ENCODE peak calls at places on chromosome 15, in seven cellular contexts. G is cardiac muscle cell, N is mucosa of descending colon, H is A549, B is prostate gland, R is OCI-LY7, A is fibroblast of pulmonary artery. I is an unnamed sample.

GRCh38 chr15:70447927-70448698 is 315.2 kb downstream of the UACA start:
- DNase-seq in H (no peak), B (no peak), N (peak), R (no peak), G (peak), A (no peak), I (no peak)

GRCh38 chr15:40847225-40847961 is 3.5 kb downstream of the SPINT1 start:
- DNase-seq in H (peak), N (peak), A (peak), R (peak), B (peak), G (peak), I (peak)

GRCh38 chr15:35674873-35675781 is 129.2 kb upstream of the DPH6 start:
- DNase-seq in G (peak), B (no peak), A (peak), N (no peak), R (no peak), H (no peak), I (no peak)

GRCh38 chr15:57785039-57785438 is 78.5 kb downstream of the POLR2M start:
- DNase-seq in N (no peak), B (no peak), R (no peak), A (no peak), G (no peak), H (no peak), I (no peak)

GRCh38 chr15:25863067-25863967 is at the start of gene ATP10A:
- DNase-seq in R (no peak), G (peak), A (peak), B (no peak), H (peak), N (peak), I (no peak)

GRCh38 chr15:50358805-50359204 is 3.8 kb upstream of the GABPB1 start:
- DNase-seq in H (peak), G (peak), R (peak), B (no peak), N (no peak), A (peak), I (peak)

GRCh38 chr15:35693286-35693685 is 147.3 kb upstream of the DPH6 start:
- DNase-seq in H (no peak), G (peak), R (no peak), A (peak), N (no peak), B (no peak), I (no peak)

GRCh38 chr15:70421197-70421482 is 323.4 kb upstream of the TLE3 start:
- DNase-seq in G (no peak), A (no peak), B (peak), R (no peak), H (no peak), N (no peak), I (no peak)

GRCh38 chr15:62068071-62068786 is 1.5 kb downstream of the C2CD4A start:
- DNase-seq in R (no peak), A (peak), G (peak), H (peak), B (peak), N (peak), I (peak)

GRCh38 chr15:34721802-34722795 is 32.7 kb downstream of the GJD2 start:
- DNase-seq in A (peak), G (peak), R (no peak), H (peak), B (no peak), N (no peak), I (no peak)

GRCh38 chr15:20645956-20646355 is 104.4 kb upstream of the GOLGA6L6 start:
- DNase-seq in R (no peak), H (peak), B (no peak), G (peak), N (no peak), A (no peak), I (no peak)

GRCh38 chr15:51759557-51760070 is 8.2 kb downstream of the TMOD2 start:
- DNase-seq in H (no peak), A (peak), B (no peak), N (no peak), R (no peak), G (peak), I (no peak)

GRCh38 chr15:95561463-95561862 is 769.0 kb upstream of the NR2F2 start:
- DNase-seq in A (peak), R (no peak), H (no peak), G (peak), B (no peak), N (no peak), I (no peak)

GRCh38 chr15:39908186-39908585 is 11.9 kb downstream of the GPR176 start:
- DNase-seq in R (no peak), B (no peak), H (no peak), G (peak), N (no peak), A (peak), I (no peak)

GRCh38 chr15:40034186-40034946 is 4.6 kb downstream of the SRP14 start:
- DNase-seq in N (no peak), A (no peak), G (no peak), R (no peak), H (no peak), B (no peak), I (no peak)

GRCh38 chr15:38398134-38398533 is 55.8 kb upstream of the FAM98B start:
- DNase-seq in N (no peak), H (peak), A (peak), B (peak), G (peak), R (no peak), I (no peak)

GRCh38 chr15:98703291-98703690 is 55.0 kb downstream of the IGF1R start:
- DNase-seq in B (no peak), N (no peak), R (no peak), A (no peak), G (no peak), H (no peak), I (no peak)

GRCh38 chr15:98580577-98580976 is 67.8 kb upstream of the IGF1R start:
- DNase-seq in A (no peak), G (peak), R (no peak), H (no peak), B (no peak), N (no peak), I (no peak)

GRCh38 chr15:77329202-77329601 is 90.7 kb downstream of the PEAK1 start:
- DNase-seq in N (no peak), B (no peak), A (no peak), R (no peak), G (no peak), H (no peak), I (no peak)

GRCh38 chr15:39608185-39608584 is 27.3 kb downstream of the THBS1 start:
- DNase-seq in H (no peak), R (no peak), N (no peak), B (no peak), G (no peak), A (no peak), I (no peak)

GRCh38 chr15:70625438-70625837 is 137.9 kb downstream of the UACA start:
- DNase-seq in R (no peak), H (no peak), A (no peak), B (no peak), N (no peak), G (no peak), I (peak)

GRCh38 chr15:33188159-33188558 is 6.4 kb downstream of the FMN1 start:
- DNase-seq in N (no peak), H (no peak), G (no peak), A (no peak), B (no peak), R (peak), I (no peak)

GRCh38 chr15:84961707-84962106 is 19.9 kb upstream of the PDE8A start:
- DNase-seq in R (no peak), A (no peak), H (no peak), G (no peak), B (no peak), N (no peak), I (no peak)

GRCh38 chr15:66803182-66803729 is 101.2 kb downstream of the SMAD6 start:
- DNase-seq in B (peak), G (peak), N (peak), A (peak), H (peak), R (no peak), I (no peak)

GRCh38 chr15:86139828-86140227 is 60.2 kb downstream of the AGBL1 start:
- DNase-seq in B (no peak), A (no peak), R (peak), N (no peak), G (no peak), H (peak), I (peak)
- TF ChIP-seq CTCF in B (no peak), A (peak), R (peak), N (no peak), G (no peak), H (no peak), I (no peak)

DNA sequence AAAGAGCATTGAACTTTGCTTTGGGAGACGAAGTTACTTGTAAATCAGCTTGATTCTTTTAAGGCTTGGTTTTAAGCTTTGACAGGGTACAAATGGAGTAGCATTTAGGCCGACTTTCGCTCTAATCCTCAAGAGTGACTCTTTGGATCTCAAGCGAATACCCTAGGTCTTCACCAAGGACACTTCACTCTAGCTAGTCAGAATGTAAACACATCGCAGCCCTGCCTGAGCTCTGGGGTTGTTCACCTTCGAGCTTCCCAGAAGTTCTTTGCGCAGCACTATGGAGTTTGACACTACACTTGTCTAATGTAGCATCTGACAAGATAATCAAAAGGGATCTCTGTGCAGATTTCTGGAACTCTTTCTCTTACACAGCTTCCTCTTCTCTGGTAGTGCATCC is 22.3 kb downstream of the NRG4 start:
- DNase-seq in H (no peak), G (no peak), R (no peak), N (no peak), B (no peak), A (no peak), I (no peak)
- TF ChIP-seq CTCF in H (no peak), G (no peak), R (no peak), N (no peak), B (no peak), A (no peak), I (no peak)

GRCh38 chr15:73873456-73873855 is at the start of gene TBC1D21:
- DNase-seq in N (no peak), H (no peak), R (no peak), B (no peak), A (no peak), G (no peak), I (no peak)
- TF ChIP-seq CTCF in N (no peak), H (no peak), R (no peak), B (no peak), A (no peak), G (no peak), I (peak)

GRCh38 chr15:83658406-83658805 is 4.5 kb downstream of the ADAMTSL3 start:
- DNase-seq in R (no peak), A (no peak), G (peak), N (no peak), H (no peak), B (no peak), I (no peak)

GRCh38 chr15:83659011-83659811 is 5.3 kb downstream of the ADAMTSL3 start:
- DNase-seq in R (no peak), N (no peak), A (no peak), B (no peak), G (peak), H (no peak), I (no peak)

GRCh38 chr15:83656943-83657528 is 3.1 kb downstream of the ADAMTSL3 start:
- DNase-seq in A (no peak), R (no peak), N (no peak), B (no peak), G (no peak), H (no peak), I (no peak)

GRCh38 chr15:83656192-83656591 is 2.3 kb downstream of the ADAMTSL3 start:
- DNase-seq in N (no peak), A (no peak), H (no peak), R (no peak), G (no peak), B (no peak), I (no peak)

GRCh38 chr15:83657549-83657948 is 3.6 kb downstream of the ADAMTSL3 start:
- DNase-seq in G (no peak), N (no peak), A (no peak), H (peak), R (no peak), B (no peak), I (no peak)
- TF ChIP-seq CTCF in G (peak), N (no peak), A (peak), H (peak), R (peak), B (no peak), I (peak)

GRCh38 chr15:74038707-74039655 is 43.4 kb downstream of the GOLGA6A start:
- DNase-seq in A (peak), G (peak), N (no peak), R (no peak), H (no peak), B (no peak), I (no peak)

GRCh38 chr15:74034206-74034755 is 39.8 kb downstream of the PML start:
- DNase-seq in H (no peak), B (no peak), A (no peak), N (no peak), G (no peak), R (no peak), I (no peak)

GRCh38 chr15:74037171-74038117 is 42.9 kb downstream of the PML start:
- DNase-seq in R (no peak), N (no peak), H (no peak), G (no peak), B (no peak), A (no peak), I (no peak)

GRCh38 chr15:74035121-74035829 is 40.8 kb downstream of the PML start:
- DNase-seq in H (no peak), G (no peak), R (no peak), B (no peak), N (no peak), A (no peak), I (no peak)

DNA sequence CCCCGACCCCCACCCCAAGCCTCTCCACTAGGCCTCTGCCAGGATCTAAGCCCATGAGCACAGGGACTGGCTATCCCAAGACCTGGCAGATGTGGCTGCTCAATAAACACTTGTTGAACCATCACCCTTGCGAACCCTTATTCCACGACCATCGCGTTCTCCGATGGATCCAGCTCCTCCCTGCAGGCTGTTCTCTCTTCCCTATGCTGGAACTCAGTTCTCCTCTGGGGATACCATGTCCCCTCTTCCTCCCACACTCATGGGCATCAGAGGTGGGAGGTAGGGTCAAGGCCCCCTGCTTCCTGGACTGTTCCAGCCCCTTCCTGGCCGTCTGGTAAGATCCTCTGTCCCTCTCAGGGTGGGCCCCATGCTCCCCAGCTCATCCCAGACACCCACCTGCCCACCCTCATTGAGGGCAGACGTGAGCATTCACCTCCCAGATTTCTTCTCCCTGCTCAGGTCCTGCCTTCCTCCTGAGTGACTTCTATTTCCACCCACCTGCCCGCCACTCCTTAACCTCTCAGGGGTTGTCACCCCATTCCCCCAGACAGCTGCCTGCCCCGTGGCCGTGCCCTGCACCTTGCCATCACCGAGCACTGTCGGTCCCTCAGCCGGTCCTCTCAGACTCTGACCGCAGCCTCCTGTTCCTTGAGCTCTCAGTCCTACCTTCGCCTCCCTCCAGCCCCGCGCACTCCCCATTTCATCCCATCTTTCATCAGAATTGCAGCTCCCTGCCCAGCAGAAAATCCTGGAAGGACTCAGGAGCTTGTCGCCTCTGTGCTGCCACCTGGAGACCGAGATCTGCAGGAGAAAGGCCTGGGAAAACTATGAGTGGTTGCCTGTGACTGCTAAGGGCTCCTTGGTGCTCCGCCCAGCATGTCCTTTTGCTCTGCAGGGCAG is 42.0 kb downstream of the PML start:
- DNase-seq in R (peak), A (peak), N (no peak), H (peak), B (peak), G (peak), I (no peak)
- TF ChIP-seq CTCF in R (peak), A (peak), N (peak), H (peak), B (peak), G (peak), I (peak)

GRCh38 chr15:101723161-101723873 is 956 bp downstream of the TARS3 start:
- DNase-seq in A (peak), H (no peak), R (peak), G (peak), B (no peak), N (no peak), I (peak)

GRCh38 chr15:101724675-101725005 is 367 bp upstream of the TARS3 start:
- DNase-seq in B (no peak), G (no peak), N (no peak), R (no peak), A (no peak), H (no peak), I (no peak)

GRCh38 chr15:101727186-101727585 is 2.9 kb upstream of the TARS3 start:
- DNase-seq in N (no peak), H (no peak), G (no peak), R (no peak), A (no peak), B (no peak), I (no peak)

GRCh38 chr15:101725073-101725472 is 800 bp upstream of the TARS3 start:
- DNase-seq in R (no peak), H (no peak), B (no peak), G (no peak), A (no peak), N (no peak), I (no peak)

GRCh38 chr15:101723874-101724674 is at the start of gene TARS3:
- DNase-seq in N (peak), A (peak), R (peak), B (peak), H (peak), G (peak), I (peak)
- TF ChIP-seq CTCF in N (no peak), A (no peak), R (peak), B (no peak), H (no peak), G (peak), I (peak)

DNA sequence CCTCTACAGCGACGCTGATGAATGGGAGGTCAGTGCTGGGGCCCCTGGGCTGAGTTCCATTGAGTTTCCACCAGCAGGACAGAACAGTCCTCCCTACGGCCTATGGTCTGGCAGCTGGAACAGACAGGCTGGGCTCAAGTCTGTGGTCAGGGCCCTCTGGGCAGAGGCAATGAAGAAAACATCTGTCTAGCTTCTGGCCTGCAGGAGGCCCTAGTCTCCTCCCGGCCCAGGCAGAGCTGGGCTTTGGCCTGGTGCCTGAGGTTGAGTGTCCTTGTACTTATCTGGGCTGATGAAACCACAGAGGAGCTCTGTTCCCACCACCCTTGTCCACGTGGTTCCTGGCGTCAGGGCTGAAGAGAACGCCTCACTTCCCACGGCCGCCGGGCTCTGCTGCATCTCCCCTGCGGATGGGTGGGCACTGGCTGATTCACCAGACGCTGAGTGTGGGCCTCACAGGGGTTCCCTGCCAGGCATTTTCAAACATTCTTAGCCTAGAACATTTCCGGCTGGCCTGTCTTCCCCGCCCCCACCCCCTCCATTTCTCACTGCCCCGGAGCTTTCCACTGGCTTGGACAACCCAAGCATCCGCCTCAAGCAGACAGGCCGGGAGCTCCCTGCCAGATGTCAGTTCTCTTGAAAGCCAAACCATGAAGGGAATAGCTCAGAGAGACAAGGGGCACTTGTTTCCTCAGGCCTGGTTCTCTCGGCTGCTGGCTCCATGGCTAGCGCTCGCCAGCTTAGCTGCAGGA is 20.3 kb downstream of the PPCDC start:
- DNase-seq in B (peak), N (peak), H (peak), R (peak), G (peak), A (peak), I (peak)
- TF ChIP-seq CTCF in B (no peak), N (peak), H (no peak), R (no peak), G (peak), A (peak), I (peak)

GRCh38 chr15:58856090-58856489 is 77.4 kb downstream of the SLTM start:
- DNase-seq in A (peak), B (no peak), N (no peak), R (no peak), H (no peak), G (peak), I (no peak)

GRCh38 chr15:58854598-58854997 is 78.9 kb downstream of the SLTM start:
- DNase-seq in G (peak), N (no peak), R (no peak), A (peak), H (no peak), B (no peak), I (no peak)

GRCh38 chr15:58852347-58852746 is 81.1 kb downstream of the SLTM start:
- DNase-seq in R (peak), H (peak), G (peak), N (no peak), B (no peak), A (peak), I (no peak)
- TF ChIP-seq CTCF in R (peak), H (peak), G (peak), N (no peak), B (no peak), A (peak), I (no peak)

GRCh38 chr15:81612631-81613030 is 238.6 kb upstream of the TMC3 start:
- DNase-seq in H (no peak), G (no peak), R (no peak), N (no peak), A (no peak), B (no peak), I (no peak)
- TF ChIP-seq CTCF in H (no peak), G (no peak), R (no peak), N (no peak), A (no peak), B (no peak), I (no peak)

GRCh38 chr15:90340345-90340744 is 11.7 kb upstream of the ZNF774 start:
- DNase-seq in G (no peak), B (no peak), A (no peak), N (peak), H (peak), R (peak), I (no peak)
- TF ChIP-seq CTCF in G (no peak), B (no peak), A (no peak), N (no peak), H (no peak), R (peak), I (no peak)